ENCODE peak calls at places on chromosomes 6 and 20, in eight cellular contexts. One of them, this sample, is unnamed. For H3K27me3, the result is how much of the 10 kb centered on the place peaks cover.

GRCh38 chr20:3405696-3406358 is 1.6 kb downstream of the DNAAF9 start:
- DNase-seq in neural progenitor cell: no peak
- DNase-seq in lung: no peak
- DNase-seq in pancreas: no peak
- DNase-seq in upper lobe of right lung: no peak
- DNase-seq in BJ: no peak
- DNase-seq in HL-60: no peak
- DNase-seq in Peyer's patch: no peak
- DNase-seq in this sample: no peak

GRCh38 chr20:23320317-23320716 is 30.3 kb upstream of the NXT1 start:
- DNase-seq in neural progenitor cell: no peak
- DNase-seq in lung: no peak
- DNase-seq in pancreas: no peak
- DNase-seq in upper lobe of right lung: no peak
- DNase-seq in BJ: no peak
- DNase-seq in HL-60: no peak
- DNase-seq in Peyer's patch: no peak
- DNase-seq in this sample: no peak

GRCh38 chr20:48567145-48567544 is 260.7 kb downstream of the PREX1 start:
- DNase-seq in neural progenitor cell: no peak
- DNase-seq in lung: no peak
- DNase-seq in pancreas: no peak
- DNase-seq in upper lobe of right lung: no peak
- DNase-seq in BJ: no peak
- DNase-seq in HL-60: no peak
- DNase-seq in Peyer's patch: no peak
- DNase-seq in this sample: no peak

GRCh38 chr20:48717959-48718223 is 109.9 kb downstream of the PREX1 start:
- DNase-seq in neural progenitor cell: no peak
- DNase-seq in lung: no peak
- DNase-seq in pancreas: no peak
- DNase-seq in upper lobe of right lung: no peak
- DNase-seq in BJ: no peak
- DNase-seq in HL-60: no peak
- DNase-seq in Peyer's patch: no peak
- DNase-seq in this sample: no peak

GRCh38 chr20:48975955-48976354 is 54.4 kb downstream of the ARFGEF2 start:
- DNase-seq in neural progenitor cell: no peak
- DNase-seq in lung: no peak
- DNase-seq in pancreas: no peak
- DNase-seq in upper lobe of right lung: no peak
- DNase-seq in BJ: no peak
- DNase-seq in HL-60: no peak
- DNase-seq in Peyer's patch: no peak
- DNase-seq in this sample: no peak

GRCh38 chr6:132909742-132910141 is 95.4 kb downstream of the RPS12 start:
- DNase-seq in neural progenitor cell: no peak
- DNase-seq in lung: no peak
- DNase-seq in pancreas: no peak
- DNase-seq in upper lobe of right lung: no peak
- DNase-seq in BJ: no peak
- DNase-seq in HL-60: no peak
- DNase-seq in Peyer's patch: no peak
- DNase-seq in this sample: no peak

GRCh38 chr6:109349419-109349987 is 32.8 kb downstream of the CD164 start:
- DNase-seq in neural progenitor cell: no peak
- DNase-seq in lung: peak
- DNase-seq in pancreas: no peak
- DNase-seq in upper lobe of right lung: no peak
- DNase-seq in BJ: peak
- DNase-seq in HL-60: no peak
- DNase-seq in Peyer's patch: peak
- DNase-seq in this sample: no peak

GRCh38 chr20:41178904-41179432 is 41.6 kb downstream of the PLCG1 start:
- DNase-seq in neural progenitor cell: peak
- DNase-seq in lung: no peak
- DNase-seq in pancreas: no peak
- DNase-seq in upper lobe of right lung: no peak
- DNase-seq in BJ: no peak
- DNase-seq in HL-60: no peak
- DNase-seq in Peyer's patch: peak
- DNase-seq in this sample: no peak

GRCh38 chr20:59016795-59017492 is 2.3 kb upstream of the TUBB1 start:
- DNase-seq in neural progenitor cell: no peak
- DNase-seq in lung: peak
- DNase-seq in pancreas: no peak
- DNase-seq in upper lobe of right lung: no peak
- DNase-seq in BJ: no peak
- DNase-seq in HL-60: no peak
- DNase-seq in Peyer's patch: peak
- DNase-seq in this sample: no peak

GRCh38 chr20:24828992-24829648 is 119.9 kb upstream of the CST7 start:
- DNase-seq in neural progenitor cell: no peak
- DNase-seq in lung: no peak
- DNase-seq in pancreas: no peak
- DNase-seq in upper lobe of right lung: no peak
- DNase-seq in BJ: no peak
- DNase-seq in HL-60: no peak
- DNase-seq in Peyer's patch: no peak
- DNase-seq in this sample: no peak

GRCh38 chr20:10720550-10720949 is 46.8 kb upstream of the JAG1 start:
- DNase-seq in neural progenitor cell: no peak
- DNase-seq in lung: no peak
- DNase-seq in pancreas: no peak
- DNase-seq in upper lobe of right lung: no peak
- DNase-seq in BJ: no peak
- DNase-seq in HL-60: no peak
- DNase-seq in Peyer's patch: no peak
- DNase-seq in this sample: no peak

GRCh38 chr6:57262491-57262890 is 40.4 kb upstream of the RAB23 start:
- DNase-seq in neural progenitor cell: no peak
- DNase-seq in lung: peak
- DNase-seq in pancreas: no peak
- DNase-seq in upper lobe of right lung: no peak
- DNase-seq in BJ: no peak
- DNase-seq in HL-60: no peak
- DNase-seq in Peyer's patch: peak
- DNase-seq in this sample: no peak

DNA sequence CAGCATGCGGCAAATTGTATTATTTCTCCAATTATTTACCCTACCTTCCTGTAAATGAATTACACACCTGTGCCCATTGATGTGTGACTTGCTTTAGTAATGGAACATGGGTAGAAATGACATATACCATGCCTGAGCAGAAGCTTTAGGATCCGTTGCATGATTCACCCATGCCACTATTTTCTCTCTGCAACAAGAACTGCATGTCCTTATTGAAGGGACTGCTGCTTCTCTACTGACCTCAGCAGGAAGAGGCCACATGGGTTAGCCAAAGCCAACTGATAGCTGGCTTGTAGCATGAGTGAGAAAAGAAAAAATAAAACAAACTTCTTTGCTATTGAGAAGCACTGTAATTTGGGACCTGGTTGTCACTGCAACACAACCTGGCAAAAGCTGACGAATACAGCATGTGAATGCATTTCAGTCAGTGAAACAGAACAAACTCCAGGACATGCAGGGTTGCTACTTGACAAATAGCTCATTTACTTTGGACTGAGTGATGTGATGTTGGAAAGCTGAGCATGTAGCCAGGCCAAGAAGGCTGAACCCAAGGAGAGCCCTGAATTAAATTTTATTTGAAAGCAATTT is 99.2 kb downstream of the BCAS1 start:
- DNase-seq in neural progenitor cell: no peak
- DNase-seq in lung: no peak
- DNase-seq in pancreas: no peak
- DNase-seq in upper lobe of right lung: no peak
- DNase-seq in BJ: no peak
- DNase-seq in HL-60: no peak
- DNase-seq in Peyer's patch: no peak
- DNase-seq in this sample: no peak
- TF ChIP-seq CTCF in neural progenitor cell: no peak
- TF ChIP-seq CTCF in lung: no peak
- TF ChIP-seq CTCF in pancreas: no peak
- TF ChIP-seq CTCF in upper lobe of right lung: no peak
- TF ChIP-seq CTCF in BJ: no peak
- TF ChIP-seq CTCF in HL-60: no peak
- TF ChIP-seq CTCF in Peyer's patch: no peak
- TF ChIP-seq CTCF in this sample: no peak

GRCh38 chr6:13358486-13358885 is 30.1 kb upstream of the TBC1D7 start:
- DNase-seq in neural progenitor cell: peak
- DNase-seq in lung: no peak
- DNase-seq in pancreas: no peak
- DNase-seq in upper lobe of right lung: no peak
- DNase-seq in BJ: no peak
- DNase-seq in HL-60: no peak
- DNase-seq in Peyer's patch: no peak
- DNase-seq in this sample: no peak

GRCh38 chr6:13355043-13355945 is 27.0 kb upstream of the TBC1D7 start:
- DNase-seq in neural progenitor cell: no peak
- DNase-seq in lung: no peak
- DNase-seq in pancreas: no peak
- DNase-seq in upper lobe of right lung: no peak
- DNase-seq in BJ: peak
- DNase-seq in HL-60: no peak
- DNase-seq in Peyer's patch: no peak
- DNase-seq in this sample: peak

GRCh38 chr6:13355969-13356368 is 27.6 kb upstream of the TBC1D7 start:
- DNase-seq in neural progenitor cell: no peak
- DNase-seq in lung: no peak
- DNase-seq in pancreas: no peak
- DNase-seq in upper lobe of right lung: no peak
- DNase-seq in BJ: no peak
- DNase-seq in HL-60: no peak
- DNase-seq in Peyer's patch: no peak
- DNase-seq in this sample: peak

GRCh38 chr6:13359287-13359686 is 30.9 kb upstream of the TBC1D7 start:
- DNase-seq in neural progenitor cell: no peak
- DNase-seq in lung: no peak
- DNase-seq in pancreas: no peak
- DNase-seq in upper lobe of right lung: no peak
- DNase-seq in BJ: no peak
- DNase-seq in HL-60: no peak
- DNase-seq in Peyer's patch: no peak
- DNase-seq in this sample: no peak

GRCh38 chr6:13357551-13358075 is 29.3 kb upstream of the TBC1D7 start:
- DNase-seq in neural progenitor cell: peak
- DNase-seq in lung: no peak
- DNase-seq in pancreas: no peak
- DNase-seq in upper lobe of right lung: no peak
- DNase-seq in BJ: no peak
- DNase-seq in HL-60: no peak
- DNase-seq in Peyer's patch: no peak
- DNase-seq in this sample: no peak
- H3K4me3 ChIP-seq in neural progenitor cell: no peak
- H3K4me3 ChIP-seq in lung: no peak
- H3K4me3 ChIP-seq in pancreas: no peak
- H3K4me3 ChIP-seq in upper lobe of right lung: no peak
- H3K4me3 ChIP-seq in BJ: no peak
- H3K4me3 ChIP-seq in HL-60: no peak
- H3K4me3 ChIP-seq in Peyer's patch: no peak
- H3K4me3 ChIP-seq in this sample: no peak

GRCh38 chr6:157539421-157539822 is 158.4 kb downstream of the ZDHHC14 start:
- DNase-seq in neural progenitor cell: no peak
- DNase-seq in lung: no peak
- DNase-seq in pancreas: no peak
- DNase-seq in upper lobe of right lung: no peak
- DNase-seq in BJ: no peak
- DNase-seq in HL-60: no peak
- DNase-seq in Peyer's patch: no peak
- DNase-seq in this sample: no peak

GRCh38 chr6:157538698-157539097 is 157.7 kb downstream of the ZDHHC14 start:
- DNase-seq in neural progenitor cell: no peak
- DNase-seq in lung: no peak
- DNase-seq in pancreas: no peak
- DNase-seq in upper lobe of right lung: no peak
- DNase-seq in BJ: no peak
- DNase-seq in HL-60: no peak
- DNase-seq in Peyer's patch: no peak
- DNase-seq in this sample: no peak

GRCh38 chr6:157539900-157540752 is 159.1 kb downstream of the ZDHHC14 start:
- DNase-seq in neural progenitor cell: no peak
- DNase-seq in lung: no peak
- DNase-seq in pancreas: no peak
- DNase-seq in upper lobe of right lung: no peak
- DNase-seq in BJ: no peak
- DNase-seq in HL-60: no peak
- DNase-seq in Peyer's patch: peak
- DNase-seq in this sample: no peak

GRCh38 chr6:157541618-157542404 is 160.8 kb downstream of the ZDHHC14 start:
- DNase-seq in neural progenitor cell: no peak
- DNase-seq in lung: no peak
- DNase-seq in pancreas: no peak
- DNase-seq in upper lobe of right lung: no peak
- DNase-seq in BJ: no peak
- DNase-seq in HL-60: no peak
- DNase-seq in Peyer's patch: no peak
- DNase-seq in this sample: no peak

GRCh38 chr6:157542405-157542943 is 161.5 kb downstream of the ZDHHC14 start:
- DNase-seq in neural progenitor cell: no peak
- DNase-seq in lung: no peak
- DNase-seq in pancreas: no peak
- DNase-seq in upper lobe of right lung: no peak
- DNase-seq in BJ: no peak
- DNase-seq in HL-60: no peak
- DNase-seq in Peyer's patch: no peak
- DNase-seq in this sample: no peak
- H3K27me3 ChIP-seq in neural progenitor cell: under half
- H3K27me3 ChIP-seq in lung: under half
- H3K27me3 ChIP-seq in pancreas: under half
- H3K27me3 ChIP-seq in upper lobe of right lung: under half
- H3K27me3 ChIP-seq in BJ: under half
- H3K27me3 ChIP-seq in HL-60: under half
- H3K27me3 ChIP-seq in Peyer's patch: under half
- H3K27me3 ChIP-seq in this sample: under half

DNA sequence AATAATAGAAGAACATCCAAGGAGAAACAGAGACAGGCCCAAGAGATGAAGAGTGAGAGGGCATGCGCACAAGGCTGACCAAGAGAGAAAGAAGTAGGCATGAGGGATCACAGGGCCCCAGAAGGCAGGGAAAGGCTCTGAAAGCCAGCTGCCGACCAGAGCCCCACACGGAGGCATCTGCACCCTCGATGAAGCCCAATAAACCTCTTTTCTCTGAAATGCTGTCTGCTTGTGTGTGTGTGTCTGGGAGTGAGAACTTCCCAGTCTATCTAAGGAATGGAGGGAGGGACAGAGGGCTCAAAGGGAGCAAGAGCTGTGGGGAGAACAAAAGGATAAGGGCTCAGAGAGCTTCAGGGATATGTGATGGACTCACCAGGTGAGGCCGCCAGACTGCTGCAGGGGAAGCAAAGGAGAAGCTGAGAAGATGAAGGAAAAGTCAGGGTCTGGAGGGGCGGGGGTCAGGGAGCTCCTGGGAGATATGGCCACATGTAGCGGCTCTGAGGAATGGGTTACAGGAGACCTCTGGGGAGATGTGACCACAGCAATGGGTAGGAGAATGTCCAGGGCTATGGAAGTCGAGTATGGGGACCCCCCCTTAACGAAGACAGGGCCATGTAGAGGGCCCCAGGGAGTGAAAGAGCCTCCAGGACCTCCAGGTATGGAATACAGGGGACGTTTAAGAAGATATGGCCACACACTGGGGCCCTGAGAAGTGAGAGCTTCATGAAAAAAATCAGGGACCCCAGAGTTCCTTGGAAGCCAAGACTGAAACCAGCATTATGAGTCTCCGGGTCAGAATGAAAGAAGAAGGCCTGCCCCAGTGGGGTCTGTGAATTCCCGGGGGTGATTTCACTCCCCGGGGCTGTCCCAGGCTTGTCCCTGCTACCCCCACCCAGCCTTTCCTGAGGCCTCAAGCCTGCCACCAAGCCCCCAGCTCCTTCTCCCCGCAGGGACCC is 981 bp upstream of the TNF start:
- DNase-seq in neural progenitor cell: no peak
- DNase-seq in lung: no peak
- DNase-seq in pancreas: peak
- DNase-seq in upper lobe of right lung: no peak
- DNase-seq in BJ: no peak
- DNase-seq in HL-60: no peak
- DNase-seq in Peyer's patch: no peak
- DNase-seq in this sample: no peak
- TF ChIP-seq CTCF in neural progenitor cell: no peak
- TF ChIP-seq CTCF in lung: no peak
- TF ChIP-seq CTCF in pancreas: no peak
- TF ChIP-seq CTCF in upper lobe of right lung: no peak
- TF ChIP-seq CTCF in BJ: no peak
- TF ChIP-seq CTCF in HL-60: no peak
- TF ChIP-seq CTCF in Peyer's patch: no peak
- TF ChIP-seq CTCF in this sample: peak

This sample was measured in GM06990.